ENCODE peak calls at places on chromosomes 16 and 17, in seven cellular contexts. X, E, R, N, Q, G and W are unnamed samples. For H3K4me1, the result is how much of the 10 kb centered on the place peaks cover.

GRCh38 chr17:63434951-63435571 is 11.0 kb downstream of the CYB561 start:
- DNase-seq in N (peak), E (no peak), Q (peak), R (peak), X (peak), G (no peak), W (peak)

GRCh38 chr16:47310792-47311211 is 150.1 kb downstream of the ITFG1 start:
- DNase-seq in X (no peak), E (no peak), R (no peak), G (no peak), N (no peak), Q (no peak), W (no peak)

GRCh38 chr17:67376509-67376891 is 581 bp upstream of the PITPNC1 start:
- DNase-seq in Q (peak), R (no peak), X (no peak), E (no peak), N (no peak), G (no peak), W (no peak)

GRCh38 chr17:27218719-27219488 is 75.0 kb upstream of the WSB1 start:
- DNase-seq in Q (no peak), R (no peak), G (no peak), E (no peak), X (no peak), N (no peak), W (no peak)

GRCh38 chr16:4115941-4116327 is 308 bp downstream of the ADCY9 start:
- DNase-seq in R (no peak), G (no peak), Q (no peak), X (no peak), E (no peak), N (no peak), W (no peak)

GRCh38 chr16:78407191-78407590 is 307.7 kb downstream of the WWOX start:
- DNase-seq in G (no peak), R (no peak), Q (no peak), N (no peak), E (no peak), X (no peak), W (no peak)

GRCh38 chr17:62351176-62351575 is 29.2 kb upstream of the EFCAB3 start:
- DNase-seq in G (no peak), X (no peak), Q (no peak), R (no peak), N (no peak), E (no peak), W (no peak)

GRCh38 chr16:22089910-22090309 is 2.4 kb upstream of the VWA3A start:
- DNase-seq in E (no peak), Q (no peak), N (no peak), R (no peak), X (no peak), G (no peak), W (no peak)

GRCh38 chr17:7354262-7354781 is 634 bp upstream of the TMEM95 start:
- DNase-seq in E (peak), G (no peak), R (no peak), N (peak), Q (no peak), X (no peak), W (no peak)

GRCh38 chr16:69479806-69480205 is 55.4 kb downstream of the CYB5B start:
- DNase-seq in R (no peak), E (no peak), Q (no peak), N (no peak), G (no peak), X (no peak), W (no peak)

GRCh38 chr17:56150631-56151030 is 2.6 kb upstream of the ANKFN1 start:
- DNase-seq in Q (no peak), R (no peak), X (no peak), E (no peak), G (no peak), N (no peak), W (no peak)

GRCh38 chr17:59699786-59700185 is 7.4 kb downstream of the PTRH2 start:
- DNase-seq in Q (no peak), G (no peak), N (no peak), X (no peak), E (no peak), R (no peak), W (no peak)

GRCh38 chr17:7217113-7217987 is 2.3 kb downstream of the DLG4 start:
- DNase-seq in R (no peak), N (peak), Q (peak), X (no peak), G (peak), E (peak), W (no peak)

GRCh38 chr16:11170201-11170600 is 85.8 kb downstream of the SOCS1 start:
- DNase-seq in X (peak), G (no peak), E (no peak), N (no peak), R (no peak), Q (no peak), W (no peak)

GRCh38 chr16:84603115-84603816 is 14.6 kb downstream of the COTL1 start:
- DNase-seq in Q (peak), R (peak), N (peak), E (no peak), G (no peak), X (no peak), W (no peak)

GRCh38 chr16:84758627-84759026 is 58.8 kb downstream of the USP10 start:
- DNase-seq in N (no peak), G (no peak), Q (no peak), X (no peak), E (no peak), R (no peak), W (no peak)

GRCh38 chr17:29760279-29760721 is 137.6 kb upstream of the CORO6 start:
- DNase-seq in R (no peak), G (no peak), X (no peak), N (no peak), E (peak), Q (no peak), W (peak)

GRCh38 chr16:88486398-88487123 is 33.5 kb downstream of the ZFPM1 start:
- DNase-seq in N (no peak), G (no peak), Q (no peak), X (no peak), E (no peak), R (no peak), W (no peak)

GRCh38 chr16:1580956-1581355 is 30.9 kb downstream of the IFT140 start:
- DNase-seq in G (no peak), N (no peak), Q (peak), E (no peak), R (no peak), X (no peak), W (no peak)

GRCh38 chr16:2333772-2334379 is 6.7 kb downstream of the ABCA3 start:
- DNase-seq in N (peak), X (no peak), R (no peak), G (no peak), E (no peak), Q (no peak), W (no peak)

GRCh38 chr16:81076566-81077076 is 417 bp downstream of the C16orf46 start:
- DNase-seq in R (peak), E (peak), X (peak), G (peak), Q (peak), N (peak), W (peak)

GRCh38 chr17:63697341-63698286 is 2.3 kb downstream of the LIMD2 start:
- DNase-seq in R (peak), N (peak), Q (peak), E (peak), G (no peak), X (peak), W (peak)

GRCh38 chr17:14784997-14785696 is 480.0 kb downstream of the PMP22 start:
- DNase-seq in E (no peak), Q (no peak), X (no peak), G (no peak), R (no peak), N (no peak), W (peak)

GRCh38 chr17:29723283-29724047 is 100.8 kb upstream of the CORO6 start:
- DNase-seq in Q (no peak), R (no peak), G (no peak), N (no peak), E (no peak), X (no peak), W (no peak)

GRCh38 chr17:78583091-78583490 is 5.9 kb upstream of the DNAH17 start:
- DNase-seq in X (no peak), E (peak), N (peak), G (no peak), Q (no peak), R (no peak), W (no peak)

GRCh38 chr17:70307430-70307829 is 138.1 kb downstream of the KCNJ2 start:
- DNase-seq in X (no peak), G (no peak), E (no peak), Q (no peak), R (no peak), N (no peak), W (no peak)

GRCh38 chr17:3896108-3897099 is 3.6 kb upstream of the CAMKK1 start:
- DNase-seq in N (no peak), E (no peak), R (peak), G (no peak), X (no peak), Q (no peak), W (no peak)

GRCh38 chr16:49462989-49463371 is 89.4 kb downstream of the C16orf78 start:
- DNase-seq in R (no peak), X (no peak), G (no peak), E (no peak), Q (peak), N (no peak), W (peak)

GRCh38 chr17:62892870-62893338 is 73.1 kb upstream of the TANC2 start:
- DNase-seq in R (peak), Q (peak), X (no peak), E (no peak), G (no peak), N (peak), W (peak)

GRCh38 chr17:5870231-5870953 is 199.8 kb upstream of the WSCD1 start:
- DNase-seq in N (no peak), E (no peak), X (no peak), G (no peak), Q (no peak), R (no peak), W (no peak)

GRCh38 chr17:35073183-35073790 is 9.8 kb upstream of the RFFL start:
- DNase-seq in E (no peak), N (no peak), R (no peak), X (no peak), G (no peak), Q (no peak), W (no peak)

GRCh38 chr17:2796164-2797140 is at the start of gene RAP1GAP2:
- DNase-seq in N (no peak), R (peak), Q (peak), E (no peak), G (no peak), X (peak), W (peak)

GRCh38 chr16:56606688-56607618 is 1.4 kb upstream of the MT2A start:
- DNase-seq in N (peak), G (no peak), R (peak), Q (peak), E (no peak), X (peak), W (peak)

GRCh38 chr16:1794221-1794871 is 841 bp upstream of the IGFALS start:
- DNase-seq in G (no peak), R (peak), X (peak), E (no peak), N (no peak), Q (peak), W (no peak)

GRCh38 chr17:58968662-58969061 is 138.0 kb downstream of the TRIM37 start:
- DNase-seq in R (no peak), X (no peak), G (no peak), Q (no peak), E (no peak), N (no peak), W (no peak)

GRCh38 chr16:54066451-54067056 is 220.0 kb downstream of the IRX3 start:
- DNase-seq in N (no peak), Q (no peak), G (no peak), E (no peak), R (no peak), X (no peak), W (no peak)

GRCh38 chr17:29400818-29401217 is 10.7 kb downstream of the TAOK1 start:
- DNase-seq in R (no peak), X (no peak), G (no peak), Q (no peak), N (no peak), E (no peak), W (no peak)

GRCh38 chr17:78774956-78775571 is 7.0 kb downstream of the CYTH1 start:
- DNase-seq in N (no peak), E (no peak), G (no peak), X (peak), R (no peak), Q (no peak), W (peak)

GRCh38 chr17:66192378-66192687 is 400 bp upstream of the CEP112 start:
- DNase-seq in G (no peak), Q (no peak), E (no peak), X (no peak), R (no peak), N (no peak), W (no peak)
- H3K4me1 ChIP-seq in G (under half), Q (under half), E (under half), X (under half), R (under half), N (under half), W (under half)

GRCh38 chr16:350203-350602 is 2.3 kb downstream of the AXIN1 start:
- DNase-seq in G (no peak), N (no peak), Q (no peak), E (no peak), R (no peak), X (no peak), W (no peak)
- H3K4me1 ChIP-seq in G (under half), N (under half), Q (under half), E (under half), R (under half), X (under half), W (half or more)

GRCh38 chr17:74569392-74570003 is 2.2 kb upstream of the CD300H start:
- DNase-seq in X (no peak), R (peak), Q (peak), N (peak), G (no peak), E (no peak), W (no peak)

GRCh38 chr17:74574489-74575142 is 7.3 kb upstream of the CD300H start:
- DNase-seq in Q (no peak), X (no peak), G (no peak), N (no peak), E (no peak), R (no peak), W (no peak)

GRCh38 chr17:74573169-74573568 is 5.9 kb upstream of the CD300H start:
- DNase-seq in R (no peak), E (no peak), Q (no peak), N (peak), G (no peak), X (no peak), W (no peak)

GRCh38 chr17:74569001-74569391 is 1.7 kb upstream of the CD300H start:
- DNase-seq in N (no peak), X (no peak), E (no peak), G (no peak), Q (no peak), R (no peak), W (no peak)

DNA sequence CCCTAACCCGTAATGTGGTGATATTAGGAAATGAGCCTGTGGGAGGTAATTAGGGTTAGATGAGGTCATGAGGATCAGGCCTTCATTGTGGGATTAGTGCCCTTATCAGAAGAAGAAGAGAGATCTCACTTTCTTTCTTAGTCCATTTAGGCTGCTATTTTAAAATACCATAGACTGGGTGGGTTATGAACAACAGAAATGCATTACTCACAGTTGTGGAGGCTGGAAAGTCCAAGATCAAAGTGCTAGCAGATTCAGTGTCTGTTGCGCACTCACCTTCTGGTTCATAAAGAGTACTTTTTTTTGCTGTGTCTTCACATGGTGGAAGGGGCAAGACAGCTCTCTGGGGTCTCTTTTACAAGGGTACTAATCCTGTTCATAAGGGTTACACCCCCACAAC is 4.6 kb upstream of the CD300H start:
- DNase-seq in E (no peak), R (no peak), G (no peak), X (no peak), Q (no peak), N (no peak), W (no peak)
- H3K4me1 ChIP-seq in E (under half), R (under half), G (under half), X (under half), Q (under half), N (under half), W (under half)

DNA sequence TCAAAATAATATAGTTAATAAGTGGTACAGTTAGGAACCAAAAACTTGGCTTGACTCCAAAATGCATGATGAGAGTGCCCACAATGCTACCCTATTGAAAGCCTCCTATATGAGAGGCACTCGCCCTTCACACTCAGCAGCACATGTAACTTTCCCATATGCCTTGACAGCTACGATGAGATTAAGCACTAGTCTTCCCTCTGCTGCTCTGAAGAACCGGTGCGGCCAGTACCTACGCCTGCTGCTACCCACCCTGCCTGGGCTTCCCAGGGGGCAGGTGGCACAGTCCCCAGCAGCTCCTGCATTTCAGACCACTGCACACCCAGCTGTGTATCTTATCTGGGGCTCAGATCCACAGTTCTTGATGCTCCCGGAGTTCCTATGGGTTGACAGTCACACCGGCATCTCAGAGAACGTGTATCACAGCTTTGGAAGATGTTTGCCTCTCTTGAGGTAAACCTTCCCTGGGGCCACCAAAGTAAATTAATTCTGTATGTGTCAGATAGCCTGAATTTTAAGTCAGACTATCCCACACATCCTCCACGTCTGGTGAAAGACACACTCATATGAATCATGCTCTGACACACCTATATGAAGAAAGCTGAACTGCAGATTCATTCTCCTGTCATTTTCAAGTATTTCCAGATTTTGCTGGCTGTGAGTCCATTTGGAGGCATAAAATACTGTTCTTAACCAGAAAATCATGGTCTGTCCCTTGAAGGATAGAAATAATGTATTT is 77.8 kb downstream of the MYH10 start:
- DNase-seq in Q (no peak), R (no peak), G (no peak), X (no peak), N (no peak), E (no peak), W (no peak)
- H3K4me1 ChIP-seq in Q (under half), R (under half), G (under half), X (under half), N (under half), E (under half), W (under half)

DNA sequence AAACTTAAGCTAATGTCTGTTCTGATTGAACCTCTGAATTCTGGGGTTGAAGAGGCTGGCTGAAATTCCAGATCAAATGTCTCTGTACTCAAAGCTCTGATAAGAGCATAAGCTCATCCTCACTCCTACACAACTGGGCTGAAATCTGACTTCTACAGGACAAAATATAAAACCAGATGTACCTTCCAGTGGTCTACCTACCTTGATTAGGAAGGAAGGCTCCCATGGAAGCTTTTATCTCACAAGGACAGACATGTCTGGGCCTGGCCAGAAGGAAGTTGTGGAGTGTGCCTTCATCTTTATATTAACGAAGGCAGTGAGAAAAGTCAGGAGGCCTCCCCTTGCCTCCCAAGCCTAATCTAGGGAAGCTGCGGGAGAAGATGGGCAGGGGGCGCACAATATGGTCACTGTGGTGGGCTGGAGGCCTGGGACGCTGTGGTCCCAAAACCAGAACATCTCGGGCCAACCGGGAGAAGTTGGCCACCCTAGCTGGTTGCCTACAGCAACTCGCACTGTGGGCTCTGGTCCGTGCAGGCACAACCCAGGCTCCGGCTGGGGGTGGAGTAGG is 55.6 kb upstream of the LRRC37A3 start:
- DNase-seq in X (no peak), E (no peak), N (no peak), Q (no peak), G (no peak), R (no peak), W (no peak)
- H3K4me1 ChIP-seq in X (under half), E (under half), N (under half), Q (under half), G (under half), R (under half), W (under half)